ENCODE peak calls at places on chromosomes 1 and 21, in seven cellular contexts. B is hepatic stellate cell; K is A549; F is iPS-NIHi11; P is heart left ventricle; U is astrocyte of the spinal cord; T is stimulated activated CD8-positive, alpha-beta memory T cell treated with anti-CD3 and anti-CD28 coated beads, Interleukin-4, amount 100 ng/mL, for 1 hour. R is an unnamed sample.

GRCh38 chr1:204909109-204909508 is 38.4 kb downstream of the NFASC start:
- DNase-seq in B (no peak), K (no peak), F (no peak), P (no peak), U (no peak), T (no peak), R (no peak)

GRCh38 chr1:74674278-74675048 is 871 bp upstream of the ERICH3 start:
- DNase-seq in B (no peak), K (no peak), F (peak; percentile 49), P (no peak), U (no peak), T (no peak), R (no peak)

GRCh38 chr1:186113454-186113853 is 261.6 kb downstream of the TPR start:
- DNase-seq in B (no peak), K (no peak), F (no peak), P (no peak), U (no peak), T (no peak), R (no peak)

GRCh38 chr21:15221799-15222386 is 157.1 kb upstream of the NRIP1 start:
- DNase-seq in B (no peak), K (peak; percentile 15), F (peak; percentile 73), P (peak; percentile 74), U (peak; percentile 59), T (no peak), R (no peak)

GRCh38 chr1:160641323-160642280 is 5.2 kb downstream of the SLAMF1 start:
- DNase-seq in B (no peak), K (no peak), F (no peak), P (no peak), U (no peak), T (no peak), R (no peak)

GRCh38 chr1:29517251-29518080 is 281.1 kb downstream of the PTPRU start:
- DNase-seq in B (no peak), K (no peak), F (no peak), P (no peak), U (no peak), T (no peak), R (no peak)

GRCh38 chr1:14083706-14084105 is 383.7 kb downstream of the PRDM2 start:
- DNase-seq in B (no peak), K (no peak), F (no peak), P (no peak), U (no peak), T (no peak), R (no peak)

GRCh38 chr1:26069941-26070807 is 2.7 kb upstream of the TRIM63 start:
- DNase-seq in B (no peak), K (no peak), F (no peak), P (no peak), U (no peak), T (no peak), R (no peak)

GRCh38 chr1:86515597-86515996 is 31.3 kb upstream of the CLCA4 start:
- DNase-seq in B (no peak), K (peak; percentile 18), F (peak; percentile 47), P (no peak), U (no peak), T (no peak), R (no peak)

GRCh38 chr1:110084226-110085078 is 14.0 kb upstream of the ALX3 start:
- DNase-seq in B (peak; percentile 76), K (no peak), F (peak; percentile 46), P (peak; percentile 54), U (peak; percentile 25), T (no peak), R (peak; percentile 4)

GRCh38 chr1:114359791-114360190 is 151.2 kb downstream of the TRIM33 start:
- DNase-seq in B (no peak), K (no peak), F (no peak), P (no peak), U (no peak), T (no peak), R (no peak)

R was measured in astrocyte of the cerebellum.